ENCODE peak calls at places on chromosomes 12 and 14, in nine cellular contexts. W, Z, E, J, G, K, D, C and N are unnamed samples.

GRCh38 chr14:63800651-63801385 is 52.0 kb upstream of the SYNE2 start:
- DNase-seq in W (no peak), J (no peak), D (no peak), Z (no peak), E (no peak), K (no peak), C (no peak), G (no peak), N (no peak)

GRCh38 chr14:101705733-101706508 is 55.6 kb upstream of the PPP2R5C start:
- DNase-seq in J (peak; percentile 67), D (peak; percentile 51), C (no peak), W (peak; percentile 86), K (no peak), Z (no peak), G (peak; percentile 57), E (no peak), N (no peak)

GRCh38 chr14:81169711-81170103 is 51.1 kb downstream of the GTF2A1 start:
- DNase-seq in C (no peak), J (peak; percentile 7), D (peak; percentile 29), Z (no peak), W (peak; percentile 84), K (peak; percentile 40), G (no peak), E (no peak), N (no peak)

GRCh38 chr14:69170848-69171247 is 17.9 kb upstream of the DCAF5 start:
- DNase-seq in K (no peak), Z (no peak), D (no peak), C (no peak), W (no peak), J (no peak), E (no peak), G (no peak), N (no peak)

GRCh38 chr14:69815556-69815955 is 18.5 kb upstream of the SLC10A1 start:
- DNase-seq in E (no peak), J (no peak), K (no peak), W (no peak), C (no peak), G (no peak), Z (no peak), D (no peak), N (no peak)

GRCh38 chr12:132127041-132127440 is 17.1 kb downstream of the DDX51 start:
- DNase-seq in W (no peak), Z (no peak), E (no peak), J (no peak), D (no peak), C (no peak), G (no peak), K (no peak), N (no peak)

GRCh38 chr14:60838601-60839000 is 104.0 kb downstream of the MNAT1 start:
- DNase-seq in J (no peak), G (no peak), W (no peak), E (no peak), D (no peak), C (no peak), K (no peak), Z (no peak), N (no peak)

GRCh38 chr12:12167847-12168246 is 97.1 kb downstream of the BCL2L14 start:
- DNase-seq in K (no peak), D (no peak), E (no peak), Z (no peak), J (no peak), G (no peak), W (no peak), C (no peak), N (no peak)